ENCODE peak calls at places on chromosomes 7 and 10, in seven cellular contexts. Q, V, H, M, Y, R and F are unnamed samples.

GRCh38 chr7:108007280-108007679 is 4.3 kb upstream of the LAMB1 start:
- DNase-seq in Q (no peak), V (no peak), H (no peak), M (no peak), Y (no peak), R (peak; percentile 85), F (no peak)

GRCh38 chr10:71728218-71728737 is 8.7 kb upstream of the C10orf105 start:
- DNase-seq in Q (no peak), V (no peak), H (no peak), M (no peak), Y (no peak), R (peak; percentile 35), F (no peak)

GRCh38 chr7:12638851-12639467 is 48.5 kb upstream of the ARL4A start:
- DNase-seq in Q (no peak), V (no peak), H (no peak), M (peak; percentile 33), Y (no peak), R (peak; percentile 50), F (no peak)

GRCh38 chr10:63286340-63286739 is 153.2 kb downstream of the NRBF2 start:
- DNase-seq in Q (no peak), V (no peak), H (no peak), M (peak; percentile 71), Y (no peak), R (no peak), F (no peak)

GRCh38 chr7:2710256-2710655 is 22.3 kb downstream of the AMZ1 start:
- DNase-seq in Q (no peak), V (no peak), H (peak; percentile 37), M (no peak), Y (no peak), R (no peak), F (no peak)

GRCh38 chr10:98090822-98091221 is 43.6 kb upstream of the R3HCC1L start:
- DNase-seq in Q (no peak), V (no peak), H (no peak), M (no peak), Y (no peak), R (no peak), F (no peak)

GRCh38 chr10:80197972-80198591 is 7.3 kb downstream of the ANXA11 start:
- DNase-seq in Q (no peak), V (no peak), H (no peak), M (no peak), Y (no peak), R (no peak), F (no peak)

GRCh38 chr7:149432121-149432691 is 28.7 kb downstream of the ZNF777 start:
- DNase-seq in Q (peak; percentile 65), V (no peak), H (no peak), M (no peak), Y (no peak), R (no peak), F (no peak)

GRCh38 chr7:96316949-96317348 is 4.9 kb downstream of the SLC25A13 start:
- DNase-seq in Q (no peak), V (no peak), H (no peak), M (no peak), Y (peak; percentile 75), R (no peak), F (peak; percentile 48)

GRCh38 chr10:59906417-59907202 is at the start of gene CCDC6:
- DNase-seq in Q (peak; percentile 93), V (peak; percentile 89), H (peak; percentile 91), M (peak; percentile 92), Y (peak; percentile 96), R (peak; percentile 91), F (peak; percentile 97)